ENCODE peak calls at places on chromosomes 7 and 10, in ten cellular contexts. J is IMR-90, P is mammary epithelial cell, D is HCT116, X is Karpas-422, W is fibroblast of lung, E is neural progenitor cell, U is keratinocyte, N is neuronal stem cell, A is GM23338. H is an unnamed sample.

GRCh38 chr7:115879171-115879570 is 151.4 kb downstream of the TFEC start:
- DNase-seq in J (no peak), P (no peak), D (no peak), X (no peak), W (no peak), E (no peak), U (no peak), N (no peak), A (no peak), H (no peak)

GRCh38 chr7:19117870-19118608 is 603 bp upstream of the TWIST1 start:
- DNase-seq in J (peak; percentile 21), P (no peak), D (no peak), X (no peak), W (no peak), E (peak; percentile 57), U (no peak), N (no peak), A (peak; percentile 61), H (peak; percentile 85)

GRCh38 chr10:497898-498451 is 191.5 kb downstream of the DIP2C start:
- DNase-seq in J (no peak), P (no peak), D (no peak), X (no peak), W (no peak), E (no peak), U (no peak), N (no peak), A (no peak), H (no peak)

GRCh38 chr10:132961864-132962622 is 19.7 kb upstream of the CFAP46 start:
- DNase-seq in J (peak; percentile 67), P (peak; percentile 56), D (no peak), X (peak; percentile 41), W (peak; percentile 71), E (peak; percentile 92), U (peak; percentile 19), N (peak; percentile 71), A (peak; percentile 96), H (peak; percentile 91)

GRCh38 chr7:7639421-7639820 is 1.1 kb upstream of the UMAD1 start:
- DNase-seq in J (no peak), P (no peak), D (no peak), X (peak; percentile 46), W (peak; percentile 6), E (no peak), U (no peak), N (no peak), A (no peak), H (peak; percentile 29)

GRCh38 chr7:106460792-106461254 is 176.0 kb upstream of the NAMPT start:
- DNase-seq in J (no peak), P (peak; percentile 86), D (peak; percentile 40), X (no peak), W (peak; percentile 26), E (no peak), U (peak; percentile 59), N (no peak), A (peak; percentile 55), H (no peak)

GRCh38 chr7:79673969-79674368 is 220.5 kb upstream of the MAGI2 start:
- DNase-seq in J (no peak), P (no peak), D (no peak), X (no peak), W (no peak), E (no peak), U (no peak), N (no peak), A (no peak), H (no peak)

GRCh38 chr7:80098795-80099194 is 35.8 kb upstream of the GNAI1 start:
- DNase-seq in J (no peak), P (no peak), D (no peak), X (no peak), W (no peak), E (peak; percentile 33), U (no peak), N (no peak), A (peak; percentile 74), H (no peak)

GRCh38 chr10:4023997-4024396 is 239.0 kb upstream of the KLF6 start:
- DNase-seq in J (peak; percentile 27), P (no peak), D (no peak), X (no peak), W (peak; percentile 79), E (no peak), U (no peak), N (no peak), A (no peak), H (no peak)

GRCh38 chr7:129777993-129778769 is 166.7 kb downstream of the NRF1 start:
- DNase-seq in J (no peak), P (no peak), D (no peak), X (no peak), W (no peak), E (peak; percentile 54), U (no peak), N (peak; percentile 27), A (no peak), H (no peak)

GRCh38 chr7:65463184-65463583 is 89.5 kb downstream of the ZNF92 start:
- DNase-seq in J (no peak), P (peak; percentile 38), D (no peak), X (no peak), W (peak; percentile 40), E (no peak), U (no peak), N (no peak), A (no peak), H (no peak)
- H2AFZ ChIP-seq in J (no peak overlapping the region), P (peak overlapping the region; percentile 51), D (no peak overlapping the region), X (no peak overlapping the region), W (no peak overlapping the region), E (no peak overlapping the region), U (no peak overlapping the region), N (no peak overlapping the region), A (no peak overlapping the region), H (no peak overlapping the region)

GRCh38 chr7:130803127-130803526 is 69.1 kb upstream of the KLF14 start:
- DNase-seq in J (no peak), P (no peak), D (no peak), X (no peak), W (no peak), E (no peak), U (no peak), N (no peak), A (no peak), H (no peak)

GRCh38 chr7:130804156-130804708 is 70.2 kb upstream of the KLF14 start:
- DNase-seq in J (no peak), P (no peak), D (no peak), X (no peak), W (no peak), E (no peak), U (no peak), N (no peak), A (no peak), H (no peak)
- H2AFZ ChIP-seq in J (peak overlapping the region; percentile 66), P (no peak overlapping the region), D (no peak overlapping the region), X (no peak overlapping the region), W (no peak overlapping the region), E (no peak overlapping the region), U (no peak overlapping the region), N (no peak overlapping the region), A (no peak overlapping the region), H (no peak overlapping the region)

GRCh38 chr7:151233804-151234203 is 1.5 kb downstream of the CHPF2 start:
- DNase-seq in J (no peak), P (no peak), D (no peak), X (no peak), W (no peak), E (no peak), U (no peak), N (no peak), A (no peak), H (no peak)

GRCh38 chr7:151232272-151233110 is at the start of gene CHPF2:
- DNase-seq in J (peak; percentile 84), P (peak; percentile 82), D (peak; percentile 63), X (peak; percentile 97), W (peak; percentile 88), E (peak; percentile 92), U (peak; percentile 19), N (peak; percentile 77), A (peak; percentile 90), H (peak; percentile 96)

GRCh38 chr7:151235091-151235787 is 3.0 kb downstream of the CHPF2 start:
- DNase-seq in J (no peak), P (no peak), D (no peak), X (no peak), W (no peak), E (no peak), U (no peak), N (no peak), A (no peak), H (no peak)

GRCh38 chr7:151231964-151232271 is 365 bp upstream of the CHPF2 start:
- DNase-seq in J (no peak), P (no peak), D (no peak), X (no peak), W (no peak), E (no peak), U (no peak), N (no peak), A (no peak), H (no peak)

DNA sequence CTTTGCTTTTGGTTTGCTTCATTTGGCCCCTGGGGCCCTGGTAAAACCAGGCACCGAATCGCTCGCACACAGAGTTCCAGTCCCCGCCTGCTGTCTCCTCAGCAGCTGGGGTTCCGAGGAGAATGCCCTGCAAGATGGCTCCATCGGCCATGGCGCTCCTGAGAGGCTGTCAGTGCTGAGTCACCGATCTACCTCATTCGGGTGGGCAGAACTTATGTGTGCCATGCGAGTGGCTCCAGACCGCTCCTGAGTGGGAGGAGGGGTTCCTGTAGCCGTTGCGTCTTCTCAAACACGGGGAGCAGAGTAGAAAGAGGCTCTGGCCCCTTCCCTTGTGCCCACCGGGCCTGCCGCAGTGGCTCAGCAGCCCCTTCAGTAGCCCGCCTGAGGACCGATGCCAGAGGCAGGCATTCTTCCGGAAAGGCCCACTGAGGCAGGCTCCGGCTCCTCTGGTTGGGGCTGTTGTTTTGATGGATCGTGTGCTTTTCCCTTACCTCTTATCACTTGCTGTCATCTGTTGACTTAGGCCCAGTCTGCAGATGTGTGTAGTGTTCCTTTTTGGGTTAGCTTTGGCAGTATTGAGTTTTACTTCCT is 923 bp downstream of the CHPF2 start:
- DNase-seq in J (peak; percentile 89), P (peak; percentile 77), D (no peak), X (peak; percentile 82), W (peak; percentile 88), E (no peak), U (no peak), N (no peak), A (peak; percentile 57), H (peak; percentile 98)
- H2AFZ ChIP-seq in J (peak overlapping the region; percentile 99), P (peak overlapping the region; percentile 97), D (no peak overlapping the region), X (no peak overlapping the region), W (no peak overlapping the region), E (no peak overlapping the region), U (peak overlapping the region; percentile 56), N (peak overlapping the region; percentile 84), A (peak overlapping the region; percentile 59), H (peak overlapping the region; percentile 92)

DNA sequence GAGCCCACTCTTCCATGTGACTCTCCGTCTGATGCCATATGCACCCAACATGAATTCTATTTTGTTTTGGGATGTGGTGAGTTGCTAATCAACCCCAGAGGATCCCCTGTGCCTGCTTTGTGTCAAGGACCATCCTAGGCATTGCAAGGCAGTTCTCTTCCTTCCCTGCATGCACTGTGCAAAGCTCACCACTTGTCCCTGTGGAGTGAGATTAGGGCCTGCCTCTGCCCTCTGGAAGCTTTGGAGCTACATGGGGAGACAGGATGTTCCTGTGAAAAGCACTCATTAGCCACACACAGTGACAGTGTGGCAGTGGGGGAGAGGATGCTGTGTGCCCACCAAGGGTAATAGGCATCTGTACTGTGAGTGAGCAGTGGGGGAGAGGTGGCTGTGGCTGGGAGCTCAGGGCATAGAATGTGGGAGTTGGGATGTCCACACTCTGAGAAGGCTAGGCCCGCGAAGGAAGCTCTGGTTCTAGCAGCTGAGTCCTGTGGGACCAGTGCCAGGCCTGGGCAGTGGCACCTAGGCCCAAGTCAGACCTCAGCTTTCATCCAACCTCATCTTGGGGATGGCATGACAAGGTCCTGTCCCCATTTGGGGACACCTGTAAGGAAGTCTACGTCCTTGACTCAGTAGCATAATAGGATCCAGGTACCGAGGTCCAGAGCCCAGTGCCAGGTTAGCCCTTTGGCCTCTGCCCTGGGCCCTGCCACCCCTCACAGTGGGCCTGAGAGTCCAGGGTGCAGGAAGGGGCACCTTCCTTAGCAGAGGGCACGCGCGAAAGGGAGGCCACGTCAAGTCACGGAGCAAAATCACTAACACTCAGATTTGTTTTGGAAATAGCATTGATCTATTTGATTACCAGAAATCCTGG is 6.6 kb downstream of the ADRA2A start:
- DNase-seq in J (no peak), P (no peak), D (no peak), X (no peak), W (no peak), E (no peak), U (no peak), N (no peak), A (no peak), H (no peak)
- H2AFZ ChIP-seq in J (no peak overlapping the region), P (no peak overlapping the region), D (no peak overlapping the region), X (no peak overlapping the region), W (no peak overlapping the region), E (no peak overlapping the region), U (no peak overlapping the region), N (no peak overlapping the region), A (no peak overlapping the region), H (no peak overlapping the region)

H was measured in GM23248.